ENCODE peak calls at places on chromosomes 6 and 20, in ten cellular contexts. T, A, Y, J, B, W, L, N, V and I are unnamed samples.

GRCh38 chr6:136037885-136038460 is 186.5 kb downstream of the PDE7B start:
- DNase-seq in J (no peak), T (peak; percentile 70), W (no peak), V (no peak), B (peak; percentile 34), L (peak; percentile 65), Y (no peak), N (no peak), A (peak; percentile 25), I (no peak)

GRCh38 chr6:33740794-33741193 is 5.9 kb downstream of the IP6K3 start:
- DNase-seq in W (no peak), Y (no peak), V (no peak), J (no peak), B (no peak), A (no peak), T (no peak), N (no peak), L (no peak), I (peak; percentile 65)

GRCh38 chr6:36033935-36034334 is 6.3 kb downstream of the MAPK14 start:
- DNase-seq in Y (no peak), A (no peak), V (no peak), J (no peak), T (peak; percentile 30), B (no peak), W (no peak), L (no peak), N (peak; percentile 35), I (no peak)

GRCh38 chr6:125802943-125803377 is 12.2 kb downstream of the NCOA7 start:
- DNase-seq in B (no peak), T (peak; percentile 45), L (peak; percentile 58), Y (no peak), N (peak; percentile 40), A (no peak), J (no peak), V (no peak), W (no peak), I (peak; percentile 34)

GRCh38 chr20:60935971-60936370 is 316.1 kb upstream of the CDH4 start:
- DNase-seq in L (no peak), A (no peak), V (no peak), W (no peak), Y (no peak), T (no peak), B (no peak), N (no peak), J (no peak), I (no peak)

GRCh38 chr6:127102299-127102698 is 16.2 kb upstream of the RSPO3 start:
- DNase-seq in J (no peak), L (peak; percentile 88), B (peak; percentile 49), Y (no peak), N (no peak), W (no peak), T (peak; percentile 94), A (no peak), V (no peak), I (no peak)

GRCh38 chr6:159017757-159018559 is 18.0 kb upstream of the RSPH3 start:
- DNase-seq in T (no peak), V (no peak), A (no peak), J (peak; percentile 18), B (no peak), N (no peak), W (no peak), L (no peak), Y (no peak), I (no peak)

GRCh38 chr20:9112541-9113515 is 43.9 kb downstream of the PLCB4 start:
- DNase-seq in V (no peak), T (peak; percentile 65), L (peak; percentile 86), J (no peak), A (peak; percentile 60), Y (no peak), B (peak; percentile 55), W (no peak), N (no peak), I (peak; percentile 22)

GRCh38 chr6:148817689-148818088 is 70.9 kb downstream of the UST start:
- DNase-seq in J (no peak), B (no peak), N (no peak), Y (no peak), T (no peak), L (no peak), A (no peak), V (no peak), W (no peak), I (no peak)

GRCh38 chr20:35055445-35056276 is 36.9 kb downstream of the TRPC4AP start:
- DNase-seq in A (no peak), V (peak; percentile 69), L (peak; percentile 69), T (peak; percentile 68), B (no peak), N (peak; percentile 57), W (no peak), Y (no peak), J (peak; percentile 13), I (no peak)

GRCh38 chr6:12301009-12301408 is 10.8 kb downstream of the EDN1 start:
- DNase-seq in L (no peak), A (no peak), W (no peak), T (no peak), V (no peak), N (no peak), B (no peak), J (no peak), Y (no peak), I (no peak)

GRCh38 chr6:112269165-112269564 is 14.8 kb upstream of the LAMA4 start:
- DNase-seq in J (no peak), B (no peak), V (no peak), W (no peak), N (no peak), Y (no peak), A (peak; percentile 28), L (peak; percentile 83), T (no peak), I (no peak)

GRCh38 chr6:156830126-156830525 is 52.9 kb downstream of the ARID1B start:
- DNase-seq in J (no peak), L (no peak), V (no peak), N (no peak), Y (no peak), A (no peak), T (no peak), W (no peak), B (no peak), I (no peak)

GRCh38 chr6:88730602-88731001 is 232.8 kb downstream of the RNGTT start:
- DNase-seq in L (peak; percentile 69), Y (no peak), W (no peak), J (no peak), N (no peak), V (no peak), B (no peak), T (no peak), A (no peak), I (no peak)

GRCh38 chr6:167485186-167485978 is 160.5 kb downstream of the TTLL2 start:
- DNase-seq in V (no peak), Y (no peak), N (no peak), J (no peak), W (no peak), T (peak; percentile 2), A (peak; percentile 65), L (peak; percentile 74), B (no peak), I (peak; percentile 26)

GRCh38 chr20:36572701-36573102 is 695 bp upstream of the TGIF2 start:
- DNase-seq in A (no peak), B (no peak), L (no peak), V (no peak), N (peak; percentile 63), J (no peak), W (peak; percentile 39), Y (peak; percentile 33), T (peak; percentile 24), I (peak; percentile 42)

GRCh38 chr6:123909989-123910388 is 106.3 kb downstream of the NKAIN2 start:
- DNase-seq in B (no peak), N (no peak), L (no peak), T (no peak), A (no peak), V (no peak), Y (no peak), J (no peak), W (no peak), I (no peak)
- H3K4me3 ChIP-seq in B (no peak overlapping the region), N (no peak overlapping the region), L (no peak overlapping the region), T (no peak overlapping the region), A (no peak overlapping the region), V (no peak overlapping the region), Y (no peak overlapping the region), J (no peak overlapping the region), W (no peak overlapping the region), I (no peak overlapping the region)

DNA sequence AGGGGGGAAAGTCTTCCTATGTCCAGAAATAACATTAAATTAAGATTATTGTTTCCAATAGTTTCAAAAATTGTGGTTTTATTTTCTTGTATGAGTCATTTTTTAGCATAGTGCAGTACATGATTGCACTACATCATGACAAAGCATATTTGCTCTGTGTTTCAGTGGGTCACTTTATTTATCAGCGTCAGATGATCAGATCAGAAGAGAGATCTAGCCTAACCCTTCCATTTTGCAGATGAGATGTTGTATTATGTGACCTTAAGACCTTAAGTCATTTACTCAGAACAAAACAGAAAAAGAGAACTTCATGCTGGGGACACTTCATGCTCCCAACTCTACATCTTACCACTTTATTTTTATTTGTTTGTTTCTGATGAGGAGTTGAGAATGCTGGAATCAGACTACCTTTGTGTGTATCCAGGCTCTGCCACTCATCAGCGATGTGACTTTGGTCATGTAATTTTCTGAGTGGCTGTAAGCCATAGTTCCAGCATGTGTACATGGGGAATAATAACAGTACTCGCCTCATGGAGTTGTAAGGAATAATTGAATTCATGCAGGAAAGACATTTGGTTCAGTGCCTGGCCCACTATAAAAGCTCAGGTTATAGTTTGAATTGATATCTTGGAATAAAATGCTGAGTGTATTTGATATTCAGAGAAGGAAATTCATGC is 13.5 kb downstream of the EYA4 start:
- DNase-seq in N (no peak), T (peak; percentile 28), W (no peak), A (no peak), B (no peak), L (peak; percentile 44), Y (no peak), V (no peak), J (no peak), I (no peak)
- H3K4me3 ChIP-seq in N (no peak overlapping the region), T (no peak overlapping the region), W (no peak overlapping the region), A (no peak overlapping the region), B (no peak overlapping the region), L (no peak overlapping the region), Y (no peak overlapping the region), V (no peak overlapping the region), J (no peak overlapping the region), I (no peak overlapping the region)

DNA sequence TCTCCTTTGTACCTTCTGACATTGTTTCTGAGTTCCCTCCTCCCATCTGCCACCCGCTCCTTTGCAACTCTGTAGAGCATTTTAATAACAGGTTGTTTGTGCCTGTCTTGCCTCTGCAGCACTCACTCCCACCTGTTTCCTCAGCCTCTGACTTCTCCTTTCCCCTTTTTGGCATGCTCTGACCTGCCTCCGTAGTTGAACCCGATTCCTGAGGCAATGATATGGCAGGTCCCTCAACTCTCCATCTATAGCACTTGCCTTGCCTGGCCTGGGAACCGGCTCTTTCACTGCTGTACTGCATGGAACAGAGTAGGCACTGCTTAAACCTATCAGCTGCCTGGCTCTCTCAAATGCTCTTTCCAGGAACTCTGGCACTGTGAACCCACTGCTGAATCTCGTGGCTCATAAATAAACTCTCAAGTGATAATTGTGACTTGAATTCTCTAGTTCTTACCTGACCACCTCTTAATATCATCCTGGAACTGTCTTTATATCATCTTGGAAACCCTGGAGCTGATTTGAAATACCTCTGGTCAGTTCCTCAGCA is 50.3 kb downstream of the UTRN start:
- DNase-seq in W (no peak), T (no peak), N (no peak), A (no peak), L (no peak), B (no peak), Y (no peak), J (no peak), V (no peak), I (no peak)
- H3K4me3 ChIP-seq in W (no peak overlapping the region), T (no peak overlapping the region), N (no peak overlapping the region), A (no peak overlapping the region), L (no peak overlapping the region), B (no peak overlapping the region), Y (no peak overlapping the region), J (no peak overlapping the region), V (no peak overlapping the region), I (no peak overlapping the region)

GRCh38 chr20:62354811-62355341 is 12.2 kb downstream of the LAMA5 start:
- DNase-seq in V (peak; percentile 51), N (no peak), Y (no peak), T (no peak), J (no peak), B (no peak), A (no peak), W (no peak), L (no peak), I (no peak)
- H3K4me3 ChIP-seq in V (no peak overlapping the region), N (no peak overlapping the region), Y (no peak overlapping the region), T (no peak overlapping the region), J (no peak overlapping the region), B (no peak overlapping the region), A (peak overlapping the region; percentile 43), W (no peak overlapping the region), L (no peak overlapping the region), I (no peak overlapping the region)